ENCODE peak calls at places on chromosomes 7 and 10, in ten cellular contexts. R, I, J, Z, V, Y, D, U, A and G are unnamed samples.

GRCh38 chr7:152762056-152762455 is 2.5 kb downstream of the ACTR3B start:
- DNase-seq in R (no peak), I (no peak), J (peak), Z (no peak), V (peak), Y (no peak), D (no peak), U (no peak), A (peak), G (no peak)

GRCh38 chr7:42661312-42661711 is 250.6 kb downstream of the C7orf25 start:
- DNase-seq in R (no peak), I (no peak), J (peak), Z (peak), V (no peak), Y (peak), D (no peak), U (no peak), A (peak), G (no peak)

GRCh38 chr7:66535414-66536329 is 93.0 kb upstream of the KCTD7 start:
- DNase-seq in R (no peak), I (no peak), J (no peak), Z (no peak), V (no peak), Y (no peak), D (no peak), U (no peak), A (no peak), G (no peak)

GRCh38 chr7:90530263-90530662 is 60.8 kb downstream of the PTTG1IP2 start:
- DNase-seq in R (no peak), I (no peak), J (peak), Z (peak), V (peak), Y (no peak), D (no peak), U (no peak), A (peak), G (no peak)

GRCh38 chr7:138891446-138891810 is 89.8 kb downstream of the KIAA1549 start:
- DNase-seq in R (no peak), I (peak), J (peak), Z (no peak), V (no peak), Y (no peak), D (no peak), U (no peak), A (no peak), G (no peak)

GRCh38 chr7:143271240-143271639 is 8.0 kb downstream of the GSTK1 start:
- DNase-seq in R (no peak), I (no peak), J (no peak), Z (no peak), V (no peak), Y (no peak), D (no peak), U (no peak), A (no peak), G (no peak)

GRCh38 chr10:72688208-72688651 is 3.7 kb upstream of the MCU start:
- DNase-seq in R (no peak), I (no peak), J (peak), Z (peak), V (no peak), Y (no peak), D (no peak), U (no peak), A (peak), G (no peak)

GRCh38 chr10:49595003-49595712 is 15.0 kb upstream of the SLC18A3 start:
- DNase-seq in R (no peak), I (no peak), J (no peak), Z (no peak), V (no peak), Y (no peak), D (no peak), U (no peak), A (no peak), G (no peak)